ENCODE peak calls at places on chromosomes 3 and 15, in ten cellular contexts. Y, B, A, M, V, Q, F, R, T and P are unnamed samples.

GRCh38 chr15:96345560-96346389 is 15.3 kb downstream of the NR2F2 start:
- DNase-seq in M (no peak), B (no peak), Q (no peak), A (no peak), F (no peak), R (peak; percentile 73), Y (peak; percentile 69), T (peak; percentile 86), V (no peak), P (no peak)

GRCh38 chr3:188421836-188422540 is 268.0 kb downstream of the LPP start:
- DNase-seq in B (no peak), M (no peak), A (no peak), V (no peak), Y (no peak), F (no peak), T (no peak), Q (no peak), R (no peak), P (peak; percentile 86)

GRCh38 chr15:57972801-57973311 is 92.7 kb downstream of the ALDH1A2 start:
- DNase-seq in T (no peak), B (no peak), Q (no peak), M (no peak), F (no peak), V (no peak), Y (no peak), A (no peak), R (no peak), P (no peak)

GRCh38 chr15:89818287-89818686 is 3.6 kb upstream of the ANPEP start:
- DNase-seq in V (no peak), B (no peak), A (no peak), T (no peak), F (no peak), Y (no peak), Q (no peak), R (no peak), M (no peak), P (no peak)

GRCh38 chr3:51711352-51712019 is 4.6 kb downstream of the GRM2 start:
- DNase-seq in Y (no peak), T (no peak), V (no peak), F (no peak), Q (no peak), B (no peak), R (no peak), A (no peak), M (no peak), P (no peak)

GRCh38 chr3:22372292-22372949 is 621.4 kb upstream of the ZNF385D start:
- DNase-seq in A (no peak), Y (peak; percentile 12), F (peak; percentile 1), R (peak; percentile 68), V (no peak), Q (no peak), T (peak; percentile 30), M (no peak), B (no peak), P (no peak)

GRCh38 chr3:65334045-65334665 is 646.4 kb upstream of the ADAMTS9 start:
- DNase-seq in Q (no peak), F (no peak), M (no peak), A (no peak), Y (no peak), V (no peak), B (no peak), R (peak; percentile 63), T (no peak), P (no peak)

GRCh38 chr3:190220362-190220761 is 99.7 kb upstream of the P3H2 start:
- DNase-seq in R (no peak), V (no peak), A (no peak), Y (no peak), Q (no peak), B (no peak), F (no peak), M (no peak), T (no peak), P (no peak)

GRCh38 chr3:124260206-124260915 is 268.4 kb upstream of the ROPN1 start:
- DNase-seq in Y (peak; percentile 32), Q (no peak), T (peak; percentile 56), A (no peak), M (no peak), R (no peak), B (no peak), V (no peak), F (no peak), P (no peak)

GRCh38 chr15:85030301-85031049 is 48.8 kb downstream of the PDE8A start:
- DNase-seq in A (no peak), F (no peak), B (no peak), V (no peak), Q (no peak), Y (no peak), T (no peak), R (no peak), M (no peak), P (no peak)

GRCh38 chr3:15805756-15806266 is 8.0 kb upstream of the ANKRD28 start:
- DNase-seq in R (no peak), Q (no peak), T (no peak), A (no peak), V (no peak), B (no peak), M (no peak), Y (no peak), F (no peak), P (no peak)

GRCh38 chr3:43317461-43318316 is 31.3 kb downstream of the SNRK start:
- DNase-seq in R (no peak), V (no peak), F (no peak), Y (no peak), T (no peak), M (no peak), B (no peak), Q (no peak), A (no peak), P (no peak)

GRCh38 chr3:45182915-45183881 is 37.0 kb upstream of the CDCP1 start:
- DNase-seq in Q (no peak), T (no peak), Y (no peak), B (no peak), R (peak; percentile 61), M (no peak), A (no peak), F (no peak), V (peak; percentile 47), P (no peak)

GRCh38 chr3:134988666-134989065 is 193.6 kb downstream of the EPHB1 start:
- DNase-seq in V (no peak), B (no peak), Q (no peak), R (no peak), Y (no peak), F (no peak), M (no peak), A (no peak), T (no peak), P (no peak)

GRCh38 chr3:122183521-122183892 is at the start of gene CASR:
- DNase-seq in V (no peak), T (no peak), A (no peak), M (no peak), B (no peak), Y (peak; percentile 12), Q (no peak), R (peak; percentile 55), F (no peak), P (no peak)

GRCh38 chr3:114060906-114061655 is 4.5 kb downstream of the QTRT2 start:
- DNase-seq in Y (no peak), R (no peak), M (no peak), F (no peak), A (no peak), B (no peak), Q (no peak), V (no peak), T (no peak), P (no peak)

GRCh38 chr3:141306922-141307321 is 61.4 kb upstream of the ZBTB38 start:
- DNase-seq in V (no peak), R (no peak), M (peak; percentile 83), F (no peak), T (no peak), Q (no peak), Y (no peak), B (no peak), A (no peak), P (no peak)

GRCh38 chr3:166291510-166291909 is 454.3 kb upstream of the BCHE start:
- DNase-seq in R (peak; percentile 54), M (no peak), B (no peak), F (no peak), A (no peak), T (no peak), Q (no peak), V (no peak), Y (no peak), P (no peak)

GRCh38 chr15:84816694-84817460 is at the start of gene ALPK3:
- DNase-seq in R (peak; percentile 85), V (no peak), F (no peak), Q (no peak), T (peak; percentile 83), Y (peak; percentile 80), M (no peak), A (no peak), B (no peak), P (no peak)

GRCh38 chr3:33687406-33688010 is 30.5 kb downstream of the CLASP2 start:
- DNase-seq in R (no peak), Q (no peak), T (no peak), Y (no peak), A (no peak), V (no peak), M (no peak), B (no peak), F (no peak), P (no peak)

GRCh38 chr3:130490246-130490645 is 26.7 kb upstream of the COL6A6 start:
- DNase-seq in T (no peak), R (no peak), V (no peak), M (no peak), Y (no peak), Q (no peak), F (no peak), B (no peak), A (no peak), P (no peak)

GRCh38 chr15:76150971-76151598 is 91.3 kb downstream of the TMEM266 start:
- DNase-seq in T (peak; percentile 82), R (peak; percentile 96), Y (peak; percentile 70), M (peak; percentile 66), B (peak; percentile 44), A (peak; percentile 80), V (peak; percentile 78), F (peak; percentile 89), Q (peak; percentile 61), P (peak; percentile 61)

GRCh38 chr15:83598031-83598430 is 55.9 kb upstream of the ADAMTSL3 start:
- DNase-seq in R (peak; percentile 8), B (no peak), M (no peak), Y (no peak), A (no peak), T (no peak), V (no peak), F (no peak), Q (no peak), P (no peak)

GRCh38 chr3:164250923-164251322 is 827.4 kb downstream of the SI start:
- DNase-seq in Q (no peak), R (no peak), B (no peak), T (no peak), M (no peak), F (no peak), A (no peak), Y (no peak), V (no peak), P (no peak)

GRCh38 chr3:100748220-100748619 is 38.9 kb downstream of the TFG start:
- DNase-seq in Q (no peak), M (no peak), B (no peak), A (no peak), T (no peak), R (no peak), Y (no peak), V (no peak), F (no peak), P (no peak)

GRCh38 chr3:194072691-194073279 is 63.2 kb upstream of the HES1 start:
- DNase-seq in F (no peak), T (no peak), M (no peak), R (no peak), V (no peak), Q (no peak), B (no peak), Y (no peak), A (no peak), P (no peak)

GRCh38 chr3:126316515-126316939 is 40.7 kb downstream of the KLF15 start:
- DNase-seq in Y (no peak), V (no peak), F (no peak), M (no peak), Q (no peak), A (no peak), B (no peak), T (no peak), R (no peak), P (no peak)

GRCh38 chr3:169118666-169119370 is 544.7 kb downstream of the MECOM start:
- DNase-seq in Q (no peak), T (no peak), A (no peak), V (no peak), Y (no peak), R (no peak), F (no peak), B (no peak), M (no peak), P (no peak)